ENCODE peak calls at places on chromosomes 12 and 14, in six cellular contexts. H is neural progenitor cell, T is cardiac muscle cell, L is keratinocyte, M is RWPE1, Y is GM23248. B is an unnamed sample.

GRCh38 chr14:69842671-69843407 is 36.4 kb upstream of the SMOC1 start:
- DNase-seq in Y (no peak), L (no peak), M (no peak), T (no peak), H (peak), B (no peak)

GRCh38 chr14:20578325-20578724 is 9.5 kb downstream of the RNASE11 start:
- DNase-seq in M (no peak), L (no peak), T (no peak), Y (no peak), H (peak), B (no peak)

GRCh38 chr14:73771848-73772705 is 57.9 kb upstream of the PNMA1 start:
- DNase-seq in L (no peak), Y (peak), T (peak), H (peak), M (peak), B (no peak)

GRCh38 chr12:71662861-71663560 is 637 bp downstream of the ZFC3H1 start:
- DNase-seq in L (no peak), T (peak), M (peak), H (peak), Y (peak), B (peak)

GRCh38 chr14:29454026-29454693 is 473.5 kb downstream of the PRKD1 start:
- DNase-seq in Y (no peak), M (no peak), H (peak), L (no peak), T (no peak), B (no peak)

GRCh38 chr12:124398578-124399227 is 103.8 kb downstream of the RFLNA start:
- DNase-seq in Y (no peak), L (no peak), H (no peak), M (no peak), T (no peak), B (no peak)

GRCh38 chr12:55619352-55620138 is 17.1 kb upstream of the OR10P1 start:
- DNase-seq in H (peak), M (peak), Y (peak), T (peak), L (peak), B (peak)

GRCh38 chr12:45583011-45583657 is 146.4 kb upstream of the ARID2 start:
- DNase-seq in H (no peak), M (no peak), L (no peak), Y (peak), T (no peak), B (no peak)

GRCh38 chr12:54401127-54401526 is 16.6 kb upstream of the ZNF385A start:
- DNase-seq in L (no peak), H (no peak), M (no peak), T (no peak), Y (no peak), B (no peak)

GRCh38 chr12:12436831-12437345 is 80.0 kb downstream of the BORCS5 start:
- DNase-seq in Y (no peak), T (no peak), M (no peak), H (no peak), L (no peak), B (no peak)

GRCh38 chr14:71365305-71365865 is 458.1 kb downstream of the PCNX1 start:
- DNase-seq in T (no peak), H (no peak), M (no peak), L (no peak), Y (no peak), B (no peak)

GRCh38 chr12:14773685-14774073 is 29.6 kb downstream of the WBP11 start:
- DNase-seq in H (peak), M (no peak), L (no peak), Y (no peak), T (no peak), B (no peak)

GRCh38 chr12:117680311-117680710 is 288.5 kb downstream of the KSR2 start:
- DNase-seq in M (no peak), H (no peak), T (no peak), Y (peak), L (no peak), B (no peak)

GRCh38 chr14:64748521-64748920 is 44.3 kb downstream of the PLEKHG3 start:
- DNase-seq in Y (no peak), M (no peak), T (no peak), H (no peak), L (no peak), B (no peak)

GRCh38 chr14:65753061-65753460 is 340.5 kb downstream of the FUT8 start:
- DNase-seq in M (no peak), T (no peak), Y (no peak), L (no peak), H (no peak), B (no peak)

GRCh38 chr12:1657616-1658167 is 28.7 kb downstream of the WNT5B start:
- DNase-seq in H (no peak), Y (no peak), T (no peak), L (no peak), M (no peak), B (no peak)

GRCh38 chr12:6540181-6540877 is 6.0 kb downstream of the GAPDH start:
- DNase-seq in M (peak), H (peak), T (peak), L (peak), Y (peak), B (peak)

GRCh38 chr12:130953783-130954543 is at the start of gene ADGRD1:
- DNase-seq in M (no peak), H (no peak), L (no peak), Y (peak), T (peak), B (peak)

GRCh38 chr12:30909721-30910350 is 16.7 kb upstream of the TSPAN11 start:
- DNase-seq in L (no peak), Y (peak), H (no peak), M (no peak), T (no peak), B (no peak)

GRCh38 chr12:60842166-60842565 is 1246.3 kb downstream of the SLC16A7 start:
- DNase-seq in H (no peak), M (no peak), L (no peak), T (no peak), Y (no peak), B (no peak)

GRCh38 chr14:94322648-94323570 is at the start of gene SERPINA6:
- DNase-seq in Y (peak), M (no peak), L (no peak), H (no peak), T (no peak), B (no peak)

GRCh38 chr12:5577741-5578140 is 145.8 kb downstream of the NTF3 start:
- DNase-seq in L (no peak), H (no peak), T (peak), M (no peak), Y (no peak), B (no peak)

GRCh38 chr12:78885466-78885865 is 20.9 kb downstream of the SYT1 start:
- DNase-seq in L (no peak), Y (no peak), T (no peak), M (no peak), H (peak), B (no peak)

DNA sequence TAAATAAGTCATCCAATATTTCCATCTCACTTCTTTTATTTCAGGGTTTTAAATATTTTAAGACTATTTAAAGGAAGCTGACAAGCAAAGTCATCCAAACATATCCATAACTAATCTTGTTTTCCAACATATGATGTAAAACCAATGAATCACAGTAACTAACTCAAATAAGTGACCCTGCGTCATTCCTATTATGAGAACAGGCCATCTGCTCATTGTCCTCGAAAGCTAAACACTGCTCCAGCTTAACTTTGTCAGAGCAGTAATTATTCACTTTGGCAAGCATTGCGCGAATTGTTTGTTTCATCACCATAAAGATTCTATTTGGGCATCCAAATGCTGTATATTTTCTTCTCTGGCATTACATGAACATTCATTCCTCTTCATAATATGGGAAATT is 99.1 kb downstream of the CAPZA3 start:
- DNase-seq in Y (peak), T (no peak), M (no peak), H (no peak), L (no peak), B (no peak)
- H3K27ac ChIP-seq in Y (no peak), T (no peak), M (no peak), H (no peak), L (no peak), B (no peak)

DNA sequence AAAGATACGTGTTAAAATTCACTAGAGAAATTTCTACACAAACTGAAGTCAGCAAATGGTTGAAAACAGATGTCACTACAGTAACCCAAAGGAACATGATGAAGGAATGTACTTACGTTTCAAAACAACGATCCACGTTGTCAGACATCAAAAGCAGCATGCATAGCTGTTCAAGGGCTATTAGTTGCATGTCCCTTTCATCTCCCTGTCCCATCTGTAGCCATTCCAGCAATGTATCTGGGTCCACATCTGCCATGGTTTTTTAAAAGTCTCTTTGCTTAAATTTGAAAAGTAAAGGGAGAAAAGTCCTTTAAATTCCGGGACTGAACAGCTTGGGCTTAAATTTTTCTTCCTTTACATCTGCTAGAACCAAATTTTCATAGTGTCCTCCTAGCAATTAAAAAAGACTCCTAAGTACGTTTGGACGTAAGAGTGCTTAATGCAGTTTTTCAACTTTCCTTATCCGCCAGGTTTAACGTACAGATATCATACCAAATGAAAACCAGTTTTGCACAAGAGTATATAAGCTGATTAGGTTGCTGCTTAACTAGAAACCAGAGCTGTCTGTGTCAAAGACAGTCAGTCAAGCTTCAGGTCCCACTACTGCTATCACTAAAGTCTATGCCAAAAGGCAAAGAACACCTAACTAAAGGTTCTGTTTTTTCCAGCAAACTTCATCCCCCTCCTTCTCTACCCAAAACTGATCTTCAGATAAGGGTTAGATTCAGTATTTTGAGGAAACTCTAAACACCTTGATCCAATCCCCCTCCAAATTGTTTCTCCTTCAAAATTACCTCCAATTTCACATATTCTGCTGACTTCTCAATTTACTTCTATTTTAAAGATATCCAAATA is 1.7 kb downstream of the HECTD1 start:
- DNase-seq in M (no peak), T (peak), H (peak), L (no peak), Y (peak), B (no peak)
- H3K27ac ChIP-seq in M (no peak), T (peak), H (no peak), L (peak), Y (peak), B (peak)

GRCh38 chr12:68474467-68475204 is 136.1 kb upstream of the RAP1B start:
- DNase-seq in H (no peak), M (no peak), L (no peak), Y (no peak), T (no peak), B (no peak)
- H3K27ac ChIP-seq in H (no peak), M (no peak), L (no peak), Y (no peak), T (no peak), B (no peak)

GRCh38 chr14:54674342-54674741 is 107.4 kb downstream of the SAMD4A start:
- DNase-seq in H (no peak), Y (no peak), M (no peak), T (no peak), L (no peak), B (no peak)
- H3K27ac ChIP-seq in H (no peak), Y (no peak), M (no peak), T (peak), L (no peak), B (peak)